ENCODE peak calls at places on chromosomes 13 and 19, in seven cellular contexts. R is transverse colon, X is breast epithelium, Y is SK-N-MC, A is K562, U is GM12878, Z is stomach. B is an unnamed sample.

GRCh38 chr13:38670627-38671026 is 16.2 kb upstream of the FREM2 start:
- DNase-seq in R (no peak), X (no peak), Y (peak; percentile 45), A (no peak), U (no peak), Z (no peak), B (no peak)

GRCh38 chr13:40922437-40923040 is 96.6 kb downstream of the ELF1 start:
- DNase-seq in R (peak; percentile 61), X (no peak), Y (no peak), A (no peak), U (no peak), Z (no peak), B (no peak)

GRCh38 chr19:32676186-32676894 is 692 bp downstream of the RGS9BP start:
- DNase-seq in R (no peak), X (no peak), Y (no peak), A (no peak), U (no peak), Z (peak; percentile 28), B (no peak)

GRCh38 chr19:42657551-42657950 is 62.8 kb upstream of the CEACAM8 start:
- DNase-seq in R (no peak), X (no peak), Y (no peak), A (no peak), U (no peak), Z (no peak), B (no peak)

GRCh38 chr13:103351035-103351828 is 285.0 kb upstream of the SLC10A2 start:
- DNase-seq in R (peak; percentile 10), X (no peak), Y (no peak), A (no peak), U (no peak), Z (no peak), B (no peak)

GRCh38 chr19:11659612-11660011 is 62.3 kb downstream of the ZNF627 start:
- DNase-seq in R (no peak), X (no peak), Y (no peak), A (peak; percentile 47), U (no peak), Z (no peak), B (no peak)

GRCh38 chr13:48235100-48235813 is 2.3 kb downstream of the ITM2B start:
- DNase-seq in R (peak; percentile 28), X (peak; percentile 72), Y (peak; percentile 68), A (no peak), U (peak; percentile 45), Z (peak; percentile 53), B (peak; percentile 72)

GRCh38 chr13:44230736-44231135 is 142.9 kb upstream of the SERP2 start:
- DNase-seq in R (no peak), X (no peak), Y (no peak), A (no peak), U (no peak), Z (no peak), B (no peak)

GRCh38 chr13:113802090-113802531 is 43.1 kb downstream of the TMEM255B start:
- DNase-seq in R (no peak), X (no peak), Y (no peak), A (peak; percentile 27), U (no peak), Z (no peak), B (no peak)

GRCh38 chr13:19169991-19170390 is 11.6 kb downstream of the TUBA3C start:
- DNase-seq in R (no peak), X (no peak), Y (no peak), A (no peak), U (no peak), Z (no peak), B (no peak)

GRCh38 chr13:78977311-78977710 is 318.4 kb upstream of the OBI1 start:
- DNase-seq in R (no peak), X (no peak), Y (no peak), A (no peak), U (no peak), Z (no peak), B (no peak)

GRCh38 chr13:106561551-106562170 is 6.3 kb downstream of the ARGLU1 start:
- DNase-seq in R (no peak), X (no peak), Y (no peak), A (no peak), U (peak; percentile 55), Z (no peak), B (no peak)

GRCh38 chr13:48819889-48820288 is 155.8 kb upstream of the FNDC3A start:
- DNase-seq in R (no peak), X (no peak), Y (no peak), A (no peak), U (no peak), Z (no peak), B (no peak)

GRCh38 chr19:13164370-13165090 is 14.3 kb downstream of the IER2 start:
- DNase-seq in R (peak; percentile 75), X (peak; percentile 65), Y (no peak), A (no peak), U (no peak), Z (peak; percentile 47), B (no peak)

GRCh38 chr19:35488677-35489076 is 1.6 kb downstream of the KRTDAP start:
- DNase-seq in R (no peak), X (no peak), Y (no peak), A (no peak), U (no peak), Z (no peak), B (no peak)

DNA sequence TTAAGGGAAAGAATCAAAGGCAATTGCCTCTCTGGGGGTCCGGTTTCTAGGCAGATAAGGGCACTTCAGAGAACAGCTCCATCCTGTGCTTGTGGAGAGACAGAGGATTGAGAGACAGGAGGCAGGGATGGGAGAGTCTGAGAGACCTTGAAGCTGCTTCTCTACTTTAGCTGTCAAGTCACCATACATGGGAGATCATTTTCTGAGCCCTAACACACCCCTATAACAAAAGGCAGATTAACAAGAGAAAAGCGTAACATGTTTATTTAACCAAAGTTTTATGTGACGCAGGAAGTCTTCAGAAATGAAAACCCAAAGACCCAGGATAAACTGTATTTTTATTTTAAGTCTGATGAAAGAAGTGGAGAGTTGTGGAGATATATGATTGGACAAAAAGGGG is 48.4 kb downstream of the CBY2 start:
- DNase-seq in R (no peak), X (no peak), Y (no peak), A (no peak), U (no peak), Z (no peak), B (no peak)
- TF ChIP-seq POLR2AphosphoS5 in R (no peak), X (no peak), Y (no peak), A (no peak), U (no peak), Z (no peak), B (no peak)

GRCh38 chr19:51891193-51891747 is 3.5 kb upstream of the ZNF577 start:
- DNase-seq in R (no peak), X (no peak), Y (no peak), A (no peak), U (no peak), Z (no peak), B (no peak)
- H3K9me3 ChIP-seq in R (peaks cover 74% of the 10 kb centered on the region), X (peaks cover 75% of the 10 kb centered on the region), Y (peaks cover 17% of the 10 kb centered on the region), A (peaks cover 45% of the 10 kb centered on the region), U (peaks cover 47% of the 10 kb centered on the region), Z (peaks cover 42% of the 10 kb centered on the region), B (peaks cover 9% of the 10 kb centered on the region)

GRCh38 chr13:97460853-97461252 is 26.9 kb downstream of the RAP2A start:
- DNase-seq in R (no peak), X (no peak), Y (no peak), A (no peak), U (no peak), Z (no peak), B (no peak)

GRCh38 chr13:97460004-97460756 is 26.2 kb downstream of the RAP2A start:
- DNase-seq in R (no peak), X (no peak), Y (no peak), A (no peak), U (peak; percentile 91), Z (no peak), B (no peak)

GRCh38 chr13:97454699-97455098 is 20.7 kb downstream of the RAP2A start:
- DNase-seq in R (no peak), X (no peak), Y (no peak), A (no peak), U (no peak), Z (no peak), B (no peak)

GRCh38 chr13:97456047-97456446 is 22.1 kb downstream of the RAP2A start:
- DNase-seq in R (no peak), X (no peak), Y (no peak), A (no peak), U (no peak), Z (no peak), B (no peak)

DNA sequence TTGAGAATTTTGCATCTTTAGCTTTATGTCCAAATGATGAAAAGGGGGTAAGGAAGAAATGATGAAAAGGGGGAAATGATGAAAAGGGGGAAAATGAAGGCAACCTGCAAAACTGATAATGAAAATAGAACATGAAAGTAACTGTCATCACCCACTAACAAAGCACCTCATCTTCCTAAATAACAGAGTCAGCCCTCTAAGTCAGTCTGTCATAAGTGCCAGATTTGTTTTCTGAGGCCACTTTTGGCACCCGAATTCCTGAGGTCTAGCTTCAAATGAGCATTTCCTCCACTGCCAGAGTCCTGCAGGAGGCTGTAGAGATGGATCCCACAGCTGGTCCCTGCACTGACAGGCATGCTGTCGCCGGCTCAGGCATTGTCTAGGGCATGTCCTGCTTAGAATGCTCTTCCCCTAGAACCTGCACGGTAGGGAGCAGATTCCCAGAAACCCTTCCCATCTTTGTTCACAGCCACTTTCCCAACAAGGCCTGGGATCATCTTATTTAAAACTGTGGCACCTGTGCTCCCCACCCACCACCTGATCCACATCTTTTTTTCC is 25.3 kb downstream of the RAP2A start:
- DNase-seq in R (no peak), X (no peak), Y (no peak), A (no peak), U (peak; percentile 33), Z (no peak), B (no peak)
- H3K4me3 ChIP-seq in R (no peak overlapping the region), X (no peak overlapping the region), Y (no peak overlapping the region), A (no peak overlapping the region), U (peak overlapping the region; percentile 53), Z (no peak overlapping the region), B (no peak overlapping the region)

GRCh38 chr19:14492756-14493337 is 3.1 kb downstream of the GIPC1 start:
- DNase-seq in R (no peak), X (no peak), Y (no peak), A (no peak), U (no peak), Z (no peak), B (no peak)
- TF ChIP-seq POLR2AphosphoS5 in R (no peak), X (no peak), Y (no peak), A (no peak), U (no peak), Z (no peak), B (no peak)

GRCh38 chr19:23932878-23933277 is 18.2 kb downstream of the ZNF726 start:
- DNase-seq in R (no peak), X (no peak), Y (no peak), A (no peak), U (no peak), Z (no peak), B (no peak)
- H3K9me3 ChIP-seq in R (peaks cover 45% of the 10 kb centered on the region), X (peaks cover 35% of the 10 kb centered on the region), Y (no peaks in the 10 kb centered on the region), A (peaks cover 5% of the 10 kb centered on the region), U (no peaks in the 10 kb centered on the region), Z (peaks cover 15% of the 10 kb centered on the region), B (no peaks in the 10 kb centered on the region)

GRCh38 chr13:67147257-67148218 is 82.6 kb downstream of the PCDH9 start:
- DNase-seq in R (no peak), X (no peak), Y (peak; percentile 39), A (no peak), U (no peak), Z (no peak), B (no peak)
- H3K4me3 ChIP-seq in R (no peak overlapping the region), X (no peak overlapping the region), Y (peak overlapping the region; percentile 47), A (no peak overlapping the region), U (no peak overlapping the region), Z (no peak overlapping the region), B (no peak overlapping the region)

B was measured in prostate gland.